ENCODE peak calls at places on chromosomes 1 and 21, in four cellular contexts. H is heart left ventricle, O is Panc1, M is IMR-90. U is an unnamed sample.

GRCh38 chr1:161440312-161440894 is 64.9 kb upstream of the FCGR2A start:
- DNase-seq in H (peak), O (no peak), M (peak), U (no peak)

GRCh38 chr1:57124768-57125446 is 159.1 kb upstream of the C8B start:
- DNase-seq in H (no peak), O (no peak), M (peak), U (no peak)

GRCh38 chr21:17848228-17848627 is 29.1 kb upstream of the C21orf91 start:
- DNase-seq in H (no peak), O (no peak), M (peak), U (peak)

GRCh38 chr1:100530901-100531487 is 6.9 kb upstream of the GPR88 start:
- DNase-seq in H (peak), O (no peak), M (peak), U (no peak)

GRCh38 chr1:153430166-153430553 is 13.8 kb downstream of the S100A7A start:
- DNase-seq in H (no peak), O (no peak), M (no peak), U (no peak)

GRCh38 chr21:44526096-44526997 is 13.6 kb downstream of the KRTAP10-1 start:
- DNase-seq in H (no peak), O (no peak), M (no peak), U (no peak)

GRCh38 chr1:19665456-19666138 is 922 bp downstream of the HTR6 start:
- DNase-seq in H (no peak), O (no peak), M (no peak), U (no peak)

GRCh38 chr1:53362851-53363642 is 35.2 kb upstream of the LRP8 start:
- DNase-seq in H (no peak), O (no peak), M (no peak), U (no peak)

GRCh38 chr1:209704584-209704983 is at the start of gene HSD11B1:
- DNase-seq in H (peak), O (no peak), M (peak), U (peak)

GRCh38 chr1:150516050-150516591 is 569 bp downstream of the FALEC start:
- DNase-seq in H (no peak), O (no peak), M (no peak), U (no peak)

GRCh38 chr1:34460193-34460592 is 283.5 kb downstream of the C1orf94 start:
- DNase-seq in H (no peak), O (peak), M (no peak), U (peak)
- H3K27ac ChIP-seq in H (no peak), O (no peak), M (no peak), U (no peak)

DNA sequence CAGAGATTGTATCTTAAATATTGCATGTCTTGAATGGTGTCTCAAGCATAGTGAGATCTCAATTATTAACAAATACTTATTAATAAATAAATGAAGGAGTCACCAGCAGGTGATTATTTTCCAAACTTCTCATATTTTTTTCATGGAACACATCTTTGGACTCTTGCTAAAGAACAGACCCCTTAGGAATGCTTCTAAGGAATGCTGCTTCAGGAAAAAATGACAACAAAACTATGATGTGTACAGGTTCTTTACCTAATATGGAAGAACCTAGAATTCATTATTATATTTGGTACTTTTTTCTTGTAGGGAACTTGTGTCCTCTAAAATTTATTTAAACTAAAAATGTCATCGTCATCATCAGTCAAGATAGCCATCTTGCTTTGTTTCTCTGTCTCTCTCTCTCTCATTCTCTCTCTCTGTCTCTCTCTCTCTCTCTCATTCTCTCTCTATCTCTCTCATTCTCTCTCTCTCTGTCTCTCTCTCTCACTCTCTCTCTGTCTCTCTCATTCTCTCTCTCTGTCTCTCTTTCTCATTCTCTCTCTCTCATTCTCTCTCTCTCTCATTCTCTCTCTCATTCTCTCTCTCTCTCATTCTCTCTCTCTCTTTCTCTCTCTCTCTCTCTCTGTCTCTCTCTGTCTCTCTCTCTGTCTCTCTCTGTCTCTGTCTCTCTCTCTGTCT is 63.0 kb upstream of the ETS2 start:
- DNase-seq in H (no peak), O (no peak), M (no peak), U (no peak)
- H3K27ac ChIP-seq in H (no peak), O (no peak), M (no peak), U (no peak)

GRCh38 chr1:73576084-73576483 is 621.9 kb downstream of the LRRIQ3 start:
- DNase-seq in H (no peak), O (no peak), M (no peak), U (no peak)
- H3K27ac ChIP-seq in H (no peak), O (no peak), M (no peak), U (no peak)

DNA sequence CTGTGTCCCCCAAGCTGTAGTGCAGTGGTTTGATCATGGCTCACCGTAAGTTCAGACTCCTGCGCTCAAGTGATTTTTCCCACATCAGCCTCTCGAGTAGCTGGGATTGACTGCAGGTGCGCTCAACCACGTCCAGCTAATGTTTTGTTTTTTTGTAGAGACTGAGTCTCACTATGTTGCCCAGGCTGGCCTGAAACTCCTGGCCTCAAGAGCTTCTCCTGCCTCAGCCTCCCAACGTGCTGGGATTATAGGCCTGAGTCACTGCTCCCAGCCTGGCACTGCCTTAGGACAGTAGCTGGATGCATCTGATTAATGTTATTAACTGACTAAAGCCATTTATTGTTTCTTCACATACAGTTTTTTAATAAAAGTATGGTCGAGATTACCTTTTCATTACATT is 40.2 kb downstream of the RNF11 start:
- DNase-seq in H (no peak), O (no peak), M (no peak), U (no peak)
- H3K27ac ChIP-seq in H (no peak), O (no peak), M (no peak), U (no peak)

DNA sequence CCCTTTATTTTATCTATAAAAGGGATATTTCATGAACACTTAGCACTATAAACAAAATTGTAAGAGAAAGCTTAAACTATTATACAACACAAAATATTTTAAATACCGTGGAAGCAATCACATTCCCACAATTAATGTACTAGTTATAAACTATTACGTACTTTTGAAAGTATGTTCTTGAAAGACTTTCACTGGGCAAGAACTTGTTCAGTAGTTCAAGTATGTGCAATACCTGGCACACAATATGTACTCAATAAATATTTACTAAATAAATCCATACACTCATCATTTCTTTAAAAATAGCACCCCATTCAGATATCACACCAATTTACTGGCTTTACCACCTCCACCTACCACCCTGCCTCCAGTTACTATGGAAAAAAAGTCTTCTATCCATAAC is 12.6 kb upstream of the FMO2 start:
- DNase-seq in H (no peak), O (no peak), M (peak), U (no peak)
- H3K27ac ChIP-seq in H (no peak), O (no peak), M (peak), U (no peak)

GRCh38 chr1:204493145-204493881 is 1.3 kb downstream of the PIK3C2B start:
- DNase-seq in H (peak), O (no peak), M (peak), U (no peak)
- H3K27ac ChIP-seq in H (peak), O (peak), M (peak), U (peak)

GRCh38 chr21:26550357-26550756 is 22.7 kb downstream of the CYYR1 start:
- DNase-seq in H (no peak), O (no peak), M (no peak), U (no peak)

GRCh38 chr21:26544208-26544607 is 28.9 kb downstream of the CYYR1 start:
- DNase-seq in H (no peak), O (no peak), M (no peak), U (no peak)

GRCh38 chr21:26546698-26547097 is 26.4 kb downstream of the CYYR1 start:
- DNase-seq in H (peak), O (no peak), M (no peak), U (no peak)
- H3K27ac ChIP-seq in H (peak), O (no peak), M (no peak), U (no peak)